ENCODE peak calls at places on chromosomes 3 and 15, in six cellular contexts. W is A549, I is GM12878, F is K562, M is endothelial cell of umbilical vein, V is HepG2. N is an unnamed sample.

GRCh38 chr3:39819517-39820298 is 10.3 kb downstream of the MYRIP start:
- DNase-seq in W (no peak), I (no peak), F (no peak), M (no peak), V (no peak), N (no peak)

GRCh38 chr3:178236555-178237277 is 299.5 kb upstream of the KCNMB2 start:
- DNase-seq in V (no peak), F (no peak), I (no peak), W (no peak), M (no peak), N (no peak)

GRCh38 chr3:72891053-72891855 is 3.4 kb downstream of the GXYLT2 start:
- DNase-seq in W (no peak), I (no peak), M (no peak), V (peak; percentile 46), F (peak; percentile 15), N (no peak)

GRCh38 chr15:31265090-31265870 is 61.4 kb upstream of the KLF13 start:
- DNase-seq in M (no peak), I (no peak), W (no peak), F (no peak), V (peak; percentile 79), N (peak; percentile 33)

GRCh38 chr15:34889486-34889885 is 80.1 kb downstream of the AQR start:
- DNase-seq in V (no peak), W (no peak), M (no peak), I (no peak), F (no peak), N (no peak)

GRCh38 chr15:87764461-87765236 is 491.9 kb downstream of the NTRK3 start:
- DNase-seq in M (no peak), F (no peak), W (peak; percentile 17), I (no peak), V (no peak), N (no peak)

GRCh38 chr3:99313481-99313880 is 324.9 kb upstream of the COL8A1 start:
- DNase-seq in V (no peak), F (no peak), I (no peak), M (peak; percentile 89), W (no peak), N (no peak)

GRCh38 chr3:105722943-105723556 is 145.8 kb downstream of the CBLB start:
- DNase-seq in F (no peak), V (no peak), M (no peak), I (peak; percentile 36), W (no peak), N (peak; percentile 65)

GRCh38 chr3:131048030-131048429 is 21.4 kb downstream of the NEK11 start:
- DNase-seq in M (no peak), W (no peak), V (no peak), I (no peak), F (no peak), N (no peak)

GRCh38 chr15:69482686-69483256 is 30.2 kb downstream of the RPLP1 start:
- DNase-seq in I (no peak), F (no peak), W (no peak), V (no peak), M (no peak), N (no peak)

GRCh38 chr15:69015591-69015990 is 1.1 kb downstream of the NOX5 start:
- DNase-seq in W (no peak), V (no peak), I (no peak), M (no peak), F (no peak), N (no peak)

GRCh38 chr15:81303241-81304225 is 20.4 kb downstream of the STARD5 start:
- DNase-seq in I (no peak), F (no peak), V (no peak), W (no peak), M (no peak), N (peak; percentile 45)

GRCh38 chr15:89195836-89196235 is 25.5 kb downstream of the RLBP1 start:
- DNase-seq in I (no peak), F (no peak), V (no peak), W (no peak), M (no peak), N (no peak)

GRCh38 chr15:93656041-93656440 is 567.0 kb upstream of the RGMA start:
- DNase-seq in W (no peak), I (no peak), F (no peak), M (no peak), V (no peak), N (peak; percentile 5)

GRCh38 chr3:64291345-64291744 is 66.1 kb upstream of the PRICKLE2 start:
- DNase-seq in V (no peak), F (no peak), W (peak; percentile 47), M (peak; percentile 22), I (no peak), N (peak; percentile 68)
- TF ChIP-seq MYC in V (no peak), F (no peak), W (no peak), M (no peak), I (no peak), N (no peak)

GRCh38 chr15:59172289-59172901 is 34.2 kb upstream of the LDHAL6B start:
- DNase-seq in F (no peak), M (no peak), I (no peak), W (no peak), V (no peak), N (no peak)
- TF ChIP-seq CTCF in F (no peak), M (no peak), I (no peak), W (peak; percentile 9), V (no peak), N (no peak)

GRCh38 chr3:56772926-56773587 is 28.7 kb downstream of the ARHGEF3 start:
- DNase-seq in M (no peak), W (no peak), I (no peak), V (no peak), F (no peak), N (no peak)

GRCh38 chr3:56764904-56765445 is 36.8 kb downstream of the ARHGEF3 start:
- DNase-seq in M (no peak), W (no peak), F (no peak), V (no peak), I (no peak), N (no peak)

GRCh38 chr3:56771376-56771775 is 30.4 kb downstream of the ARHGEF3 start:
- DNase-seq in W (no peak), M (no peak), I (no peak), V (no peak), F (no peak), N (no peak)

GRCh38 chr3:56773588-56774330 is 28.0 kb downstream of the ARHGEF3 start:
- DNase-seq in W (no peak), V (no peak), I (no peak), F (no peak), M (no peak), N (no peak)

DNA sequence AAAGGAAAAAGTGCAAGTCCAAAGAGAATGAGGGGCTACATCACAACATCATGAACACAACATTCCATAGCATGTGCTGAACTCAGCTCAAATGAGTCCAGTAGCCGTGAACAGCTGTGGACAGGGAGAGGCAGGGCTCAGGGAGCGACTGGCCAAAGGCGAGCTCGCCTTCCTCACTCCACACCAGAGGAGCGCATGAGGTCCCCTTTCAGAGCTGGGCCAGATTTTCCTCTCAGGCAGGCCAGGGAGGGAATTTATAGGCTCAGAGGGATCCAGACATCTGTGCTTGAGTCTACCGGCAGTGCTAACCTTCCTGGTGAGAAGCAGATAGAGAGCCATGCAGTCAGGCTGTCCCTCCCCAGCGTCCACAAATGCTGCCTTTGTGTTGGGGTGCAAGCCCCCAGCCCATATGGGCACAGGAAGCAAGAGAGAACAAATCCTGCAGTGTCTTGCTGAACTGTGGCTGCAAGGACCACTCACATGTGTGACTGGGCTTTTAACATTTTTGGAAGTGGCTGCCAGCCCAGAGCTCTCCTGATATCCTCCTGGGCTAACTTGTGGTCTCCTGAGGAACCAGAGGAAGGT is 32.5 kb downstream of the ARHGEF3 start:
- DNase-seq in M (no peak), I (no peak), V (no peak), F (no peak), W (no peak), N (no peak)
- TF ChIP-seq MYC in M (no peak), I (no peak), V (no peak), F (no peak), W (no peak), N (no peak)

DNA sequence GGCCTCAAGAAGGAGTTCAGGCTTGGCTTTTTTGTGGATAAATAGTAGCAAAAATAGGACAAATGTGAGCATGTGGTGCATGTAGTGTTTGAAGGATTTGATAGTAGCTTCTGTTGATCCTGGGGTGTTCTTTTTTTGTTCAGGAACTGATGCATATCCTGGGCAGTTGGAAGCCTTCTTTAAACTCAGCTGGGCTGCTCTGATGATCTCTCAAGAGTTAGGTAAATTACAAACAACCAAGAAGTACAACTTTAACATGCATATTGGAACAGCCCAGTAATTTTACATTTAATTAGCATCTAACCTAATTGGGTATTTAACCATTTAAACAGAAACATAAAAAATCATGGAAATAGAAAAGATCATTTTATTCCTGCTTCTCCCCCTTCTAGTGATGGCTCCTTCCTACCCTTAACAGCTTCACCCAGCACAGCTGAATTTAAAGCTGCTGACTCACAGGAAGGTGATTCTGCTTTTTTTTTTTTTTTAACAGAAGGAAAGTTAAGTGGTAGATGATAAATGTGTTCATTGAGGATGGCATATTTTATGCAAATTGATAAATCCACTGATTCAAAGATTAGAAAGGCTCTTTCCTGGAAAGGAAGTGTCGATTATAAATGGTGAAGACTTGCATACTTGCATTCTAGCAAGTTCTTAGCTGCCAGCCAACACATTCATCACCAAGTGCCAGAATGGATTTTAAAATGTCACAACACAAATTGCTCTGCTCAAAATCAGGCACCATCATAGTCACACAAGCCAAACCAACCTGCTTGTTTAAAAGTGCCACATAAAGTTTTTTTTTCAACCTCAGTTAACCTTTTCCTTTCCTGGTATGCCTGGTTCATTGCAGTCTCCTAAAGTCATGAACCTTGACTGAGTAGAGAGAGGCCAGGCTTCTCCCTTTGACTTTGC is 20.0 kb downstream of the SLC35G2 start:
- DNase-seq in F (peak; percentile 26), M (peak; percentile 88), V (no peak), I (no peak), W (no peak), N (peak; percentile 46)
- TF ChIP-seq CTCF in F (no peak), M (no peak), V (no peak), I (no peak), W (no peak), N (no peak)

GRCh38 chr3:8954938-8955763 is 8.1 kb downstream of the RAD18 start:
- DNase-seq in I (peak; percentile 56), W (no peak), V (no peak), F (no peak), M (no peak), N (peak; percentile 93)
- TF ChIP-seq MYC in I (no peak), W (no peak), V (no peak), F (no peak), M (no peak), N (peak; percentile 41)

GRCh38 chr3:77038468-77038927 is 1.4 kb upstream of the ROBO2 start:
- DNase-seq in F (peak; percentile 37), M (peak; percentile 67), I (no peak), V (peak; percentile 68), W (peak; percentile 77), N (peak; percentile 71)
- TF ChIP-seq CTCF in F (peak; percentile 35), M (peak; percentile 32), I (peak; percentile 15), V (peak; percentile 78), W (peak; percentile 51), N (peak; percentile 17)

N was measured in NB4.